ENCODE peak calls at places on chromosomes 7 and 10, in four cellular contexts. A is sigmoid colon, U is HL-60, N is prostate gland. G is an unnamed sample.

GRCh38 chr10:80144302-80145131 is 12.0 kb downstream of the PLAC9 start:
- DNase-seq in A (no peak), U (no peak), N (peak), G (no peak)

GRCh38 chr10:114271779-114272167 is 32.7 kb downstream of the VWA2 start:
- DNase-seq in A (peak), U (no peak), N (no peak), G (no peak)

GRCh38 chr7:90155206-90155605 is 937 bp downstream of the STEAP1 start:
- DNase-seq in A (no peak), U (no peak), N (no peak), G (no peak)

GRCh38 chr10:24952146-24952700 is at the start of gene PRTFDC1:
- DNase-seq in A (peak), U (no peak), N (peak), G (peak)

GRCh38 chr7:94348142-94348541 is 46.6 kb upstream of the COL1A2 start:
- DNase-seq in A (peak), U (no peak), N (no peak), G (peak)

GRCh38 chr7:49986191-49986590 is 106.9 kb downstream of the ZPBP start:
- DNase-seq in A (no peak), U (no peak), N (no peak), G (no peak)

GRCh38 chr7:19009936-19010280 is 107.5 kb downstream of the TWIST1 start:
- DNase-seq in A (no peak), U (no peak), N (no peak), G (no peak)

GRCh38 chr7:149409889-149410288 is 51.0 kb downstream of the ZNF777 start:
- DNase-seq in A (no peak), U (no peak), N (no peak), G (no peak)

GRCh38 chr7:48587475-48587874 is 336.9 kb upstream of the CDC14C start:
- DNase-seq in A (no peak), U (no peak), N (no peak), G (no peak)
- H3K4me3 ChIP-seq in A (no peak), U (no peak), N (no peak), G (no peak)

GRCh38 chr10:22335204-22335956 is 9.9 kb upstream of the SPAG6 start:
- DNase-seq in A (peak), U (no peak), N (no peak), G (no peak)
- TF ChIP-seq POLR2AphosphoS5 in A (peak), U (no peak), N (peak), G (no peak)

GRCh38 chr10:36670616-36671402 is 454.6 kb upstream of the ANKRD30A start:
- DNase-seq in A (no peak), U (no peak), N (no peak), G (no peak)
- H3K4me3 ChIP-seq in A (no peak), U (no peak), N (no peak), G (no peak)

DNA sequence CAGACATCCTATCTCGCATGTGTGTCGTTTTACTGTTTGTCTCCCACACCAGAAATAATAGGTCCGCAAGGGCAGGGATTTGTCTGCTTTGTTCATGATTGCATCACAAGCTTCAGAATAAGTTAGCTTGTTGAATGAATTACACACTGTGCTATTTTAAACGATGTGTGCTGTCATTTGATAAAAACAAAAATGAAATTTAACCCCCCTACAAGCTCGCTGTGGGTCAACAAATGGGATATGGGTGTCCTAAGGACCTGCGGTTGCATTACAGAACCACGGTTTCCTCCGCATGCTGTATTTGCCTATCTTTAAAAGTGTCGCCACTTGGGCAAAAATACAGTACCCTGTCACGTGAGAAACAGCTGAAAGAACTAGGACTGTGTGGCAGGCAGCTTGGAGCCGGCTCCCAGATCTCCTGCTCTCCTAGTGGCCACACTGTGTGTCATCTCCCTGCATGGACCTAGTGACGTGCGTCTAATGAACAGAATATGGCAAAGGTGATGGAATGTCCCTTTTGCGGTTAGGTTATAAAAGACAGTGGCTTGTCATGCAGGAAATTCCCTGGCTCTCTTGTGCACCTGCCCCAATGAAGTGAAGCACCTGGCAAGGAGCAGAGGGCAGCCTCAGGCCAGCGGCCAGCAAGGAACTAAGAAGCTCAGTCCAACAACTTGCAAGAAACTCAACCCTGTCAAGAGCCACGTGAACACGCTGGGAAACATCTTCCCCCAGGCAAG is 32.9 kb upstream of the CRYGN start:
- DNase-seq in A (no peak), U (no peak), N (no peak), G (no peak)
- TF ChIP-seq POLR2AphosphoS5 in A (no peak), U (no peak), N (no peak), G (no peak)

GRCh38 chr10:77371421-77371820 is 266.2 kb downstream of the KCNMA1 start:
- DNase-seq in A (no peak), U (no peak), N (no peak), G (no peak)

GRCh38 chr10:77371848-77372247 is 265.8 kb downstream of the KCNMA1 start:
- DNase-seq in A (no peak), U (no peak), N (peak), G (no peak)

GRCh38 chr10:77374189-77374656 is 263.4 kb downstream of the KCNMA1 start:
- DNase-seq in A (peak), U (no peak), N (peak), G (no peak)

GRCh38 chr10:77368006-77368405 is 269.6 kb downstream of the KCNMA1 start:
- DNase-seq in A (no peak), U (no peak), N (no peak), G (no peak)

DNA sequence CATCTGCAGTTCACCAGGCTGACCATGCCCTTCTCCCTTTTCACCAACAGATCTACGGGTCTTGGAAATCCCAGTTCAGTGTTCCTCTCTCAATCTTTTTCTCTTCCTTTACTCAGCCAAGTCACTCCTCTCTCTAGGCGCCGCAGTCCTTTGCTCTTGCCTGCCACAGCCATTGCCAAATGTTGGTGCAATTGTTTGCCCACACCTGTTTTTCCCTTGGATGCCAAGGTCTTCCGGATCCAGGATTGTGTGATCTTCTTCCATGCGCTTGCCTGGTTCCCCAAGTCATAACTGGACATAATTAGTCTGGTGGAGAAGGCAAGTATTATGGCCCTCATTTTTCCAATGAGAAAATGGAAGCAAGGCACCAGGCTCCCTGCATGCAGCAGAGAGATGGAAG is 265.2 kb downstream of the KCNMA1 start:
- DNase-seq in A (no peak), U (no peak), N (no peak), G (no peak)
- H3K4me3 ChIP-seq in A (no peak), U (no peak), N (no peak), G (no peak)

DNA sequence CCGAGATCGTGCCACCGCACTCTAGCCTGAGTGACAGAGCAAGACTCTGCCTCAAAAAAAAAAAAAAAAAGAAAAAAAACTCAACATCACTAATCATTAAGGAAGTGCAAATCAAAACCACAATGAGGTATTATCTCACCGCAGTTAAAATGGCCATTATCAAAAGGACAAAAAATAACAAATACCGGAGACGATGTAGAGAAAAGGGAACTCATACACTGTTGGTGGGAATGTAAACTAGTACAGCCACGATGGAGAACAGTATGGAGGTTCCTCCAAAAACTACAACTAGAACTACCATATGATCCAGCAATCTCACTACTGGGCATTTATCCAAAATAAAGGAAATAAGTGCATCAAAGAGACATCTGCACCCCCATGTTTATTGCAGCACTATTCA is 24.3 kb downstream of the GRK5 start:
- DNase-seq in A (no peak), U (no peak), N (no peak), G (no peak)
- TF ChIP-seq POLR2AphosphoS5 in A (no peak), U (no peak), N (no peak), G (no peak)

DNA sequence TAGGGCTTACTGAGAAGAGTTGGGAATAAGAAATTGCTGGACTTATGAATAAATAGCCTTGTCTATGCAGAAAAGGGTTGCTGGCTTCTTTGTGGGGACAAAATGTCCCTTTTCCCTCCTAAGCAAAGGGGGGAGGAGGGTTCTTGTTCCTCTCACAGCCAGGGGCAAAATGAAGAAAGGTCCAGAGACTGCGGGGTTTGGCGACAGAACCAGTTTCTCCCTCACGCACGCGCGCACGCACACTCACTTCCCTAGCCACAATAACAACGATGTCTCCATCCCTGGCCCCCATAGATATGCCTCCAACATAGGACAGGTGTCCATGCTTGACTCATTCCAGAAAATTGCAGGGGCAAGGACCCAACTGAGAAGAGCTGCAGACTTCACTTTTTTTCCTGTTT is 3.3 kb downstream of the ZMIZ1 start:
- DNase-seq in A (no peak), U (no peak), N (no peak), G (no peak)
- H3K4me3 ChIP-seq in A (peak), U (no peak), N (peak), G (peak)

DNA sequence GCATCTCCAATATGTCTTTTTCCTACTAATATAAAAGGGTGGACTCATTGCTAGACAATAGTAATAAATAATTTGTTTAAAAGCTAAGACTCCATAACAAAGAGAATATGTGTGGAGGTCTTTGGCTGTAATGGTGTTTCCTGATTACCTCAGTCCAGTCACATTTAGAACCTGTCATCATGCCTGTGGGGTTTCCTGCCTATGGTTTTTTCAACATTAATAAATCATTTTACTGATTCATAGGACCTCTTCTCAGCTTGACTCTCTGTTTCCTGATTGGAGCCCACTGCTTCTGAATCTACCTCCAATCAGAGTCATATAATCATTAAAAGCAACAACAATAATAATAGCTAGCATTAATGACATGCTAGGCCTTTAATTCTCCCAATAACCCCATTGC is 52.4 kb upstream of the GNAI1 start:
- DNase-seq in A (no peak), U (no peak), N (no peak), G (no peak)
- TF ChIP-seq POLR2AphosphoS5 in A (no peak), U (no peak), N (no peak), G (no peak)

GRCh38 chr7:27122075-27122910 is 8.3 kb downstream of the HOXA4 start:
- DNase-seq in A (no peak), U (no peak), N (no peak), G (no peak)
- H3K4me3 ChIP-seq in A (peak), U (no peak), N (no peak), G (no peak)

G was measured in suprapubic skin.